ENCODE peak calls at places on chromosomes 2 and 18, in five cellular contexts. One of them, this sample, is unnamed. For H3K4me1, the result is how much of the 10 kb centered on the place peaks cover.

GRCh38 chr2:64972856-64973255 is 16.3 kb upstream of the SLC1A4 start:
- DNase-seq in HCT116: no peak
- DNase-seq in lower lobe of right lung: no peak
- DNase-seq in adipocyte: no peak
- DNase-seq in sigmoid colon: no peak
- DNase-seq in this sample: no peak

GRCh38 chr18:50424877-50425690 is 50.2 kb downstream of the SKA1 start:
- DNase-seq in HCT116: no peak
- DNase-seq in lower lobe of right lung: no peak
- DNase-seq in adipocyte: no peak
- DNase-seq in sigmoid colon: no peak
- DNase-seq in this sample: no peak

GRCh38 chr2:197710424-197711042 is 5.4 kb downstream of the MARS2 start:
- DNase-seq in HCT116: no peak
- DNase-seq in lower lobe of right lung: no peak
- DNase-seq in adipocyte: no peak
- DNase-seq in sigmoid colon: no peak
- DNase-seq in this sample: no peak

GRCh38 chr2:12057436-12058166 is 311.2 kb downstream of the LPIN1 start:
- DNase-seq in HCT116: no peak
- DNase-seq in lower lobe of right lung: peak
- DNase-seq in adipocyte: no peak
- DNase-seq in sigmoid colon: peak
- DNase-seq in this sample: peak

GRCh38 chr18:48638451-48638850 is 99.6 kb downstream of the CTIF start:
- DNase-seq in HCT116: no peak
- DNase-seq in lower lobe of right lung: no peak
- DNase-seq in adipocyte: no peak
- DNase-seq in sigmoid colon: no peak
- DNase-seq in this sample: no peak

GRCh38 chr2:222888716-222889115 is 27.9 kb downstream of the ACSL3 start:
- DNase-seq in HCT116: no peak
- DNase-seq in lower lobe of right lung: no peak
- DNase-seq in adipocyte: no peak
- DNase-seq in sigmoid colon: no peak
- DNase-seq in this sample: no peak

GRCh38 chr18:60130289-60130688 is 230.5 kb downstream of the PMAIP1 start:
- DNase-seq in HCT116: no peak
- DNase-seq in lower lobe of right lung: no peak
- DNase-seq in adipocyte: no peak
- DNase-seq in sigmoid colon: no peak
- DNase-seq in this sample: no peak

GRCh38 chr2:9805435-9806297 is 37.6 kb upstream of the TAF1B start:
- DNase-seq in HCT116: no peak
- DNase-seq in lower lobe of right lung: no peak
- DNase-seq in adipocyte: peak
- DNase-seq in sigmoid colon: peak
- DNase-seq in this sample: no peak

GRCh38 chr2:121839584-121839983 is 84.1 kb downstream of the TSN start:
- DNase-seq in HCT116: no peak
- DNase-seq in lower lobe of right lung: no peak
- DNase-seq in adipocyte: no peak
- DNase-seq in sigmoid colon: no peak
- DNase-seq in this sample: no peak

DNA sequence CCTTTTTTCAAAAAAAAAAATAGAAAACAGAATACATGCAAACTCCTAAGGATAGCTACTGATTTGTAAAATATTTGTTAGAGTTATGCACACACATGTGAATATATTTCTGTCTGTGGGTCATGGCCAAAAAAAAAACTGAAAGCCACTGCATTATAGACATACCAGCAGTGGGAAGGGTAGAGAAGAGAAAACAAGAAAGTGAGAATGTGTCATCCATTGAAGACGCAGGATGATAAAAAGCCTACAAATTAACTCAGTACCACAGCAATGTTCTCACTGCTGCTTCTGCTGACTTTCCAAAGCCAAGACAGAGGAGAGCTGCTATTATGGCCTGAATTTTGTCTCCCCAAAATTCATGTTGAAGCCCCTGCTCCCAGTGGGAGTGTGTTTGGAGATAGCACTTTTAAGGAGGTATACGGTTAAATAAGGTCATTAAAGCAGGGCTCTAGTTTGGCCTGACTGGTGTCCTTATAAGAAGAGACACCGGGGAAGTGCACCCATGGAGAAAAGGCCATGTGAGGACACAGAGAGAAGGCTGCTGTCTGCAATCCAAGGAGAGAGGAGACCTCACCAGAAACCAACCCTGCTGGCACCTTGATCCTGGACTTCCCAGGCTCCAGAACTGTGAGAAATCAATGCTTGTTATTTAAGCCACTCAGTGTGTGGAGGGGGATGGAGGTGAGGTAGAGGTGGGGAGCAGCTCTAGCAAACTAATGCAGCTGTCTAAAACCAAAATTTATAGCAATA is 61.8 kb downstream of the RPL31 start:
- DNase-seq in HCT116: no peak
- DNase-seq in lower lobe of right lung: no peak
- DNase-seq in adipocyte: peak
- DNase-seq in sigmoid colon: no peak
- DNase-seq in this sample: peak
- H3K4me3 ChIP-seq in HCT116: no peak
- H3K4me3 ChIP-seq in lower lobe of right lung: no peak
- H3K4me3 ChIP-seq in adipocyte: peak
- H3K4me3 ChIP-seq in sigmoid colon: no peak
- H3K4me3 ChIP-seq in this sample: no peak

GRCh38 chr2:70523672-70523995 is 30.0 kb downstream of the TGFA start:
- DNase-seq in HCT116: no peak
- DNase-seq in lower lobe of right lung: no peak
- DNase-seq in adipocyte: no peak
- DNase-seq in sigmoid colon: no peak
- DNase-seq in this sample: no peak
- H3K4me1 ChIP-seq in HCT116: half or more
- H3K4me1 ChIP-seq in lower lobe of right lung: under half
- H3K4me1 ChIP-seq in adipocyte: under half
- H3K4me1 ChIP-seq in sigmoid colon: under half
- H3K4me1 ChIP-seq in this sample: under half

GRCh38 chr2:200774920-200775319 is 36.8 kb upstream of the BZW1 start:
- DNase-seq in HCT116: no peak
- DNase-seq in lower lobe of right lung: no peak
- DNase-seq in adipocyte: no peak
- DNase-seq in sigmoid colon: no peak
- DNase-seq in this sample: no peak
- H3K4me3 ChIP-seq in HCT116: no peak
- H3K4me3 ChIP-seq in lower lobe of right lung: no peak
- H3K4me3 ChIP-seq in adipocyte: no peak
- H3K4me3 ChIP-seq in sigmoid colon: no peak
- H3K4me3 ChIP-seq in this sample: no peak

GRCh38 chr2:204667990-204668389 is 122.7 kb downstream of the PARD3B start:
- DNase-seq in HCT116: no peak
- DNase-seq in lower lobe of right lung: no peak
- DNase-seq in adipocyte: no peak
- DNase-seq in sigmoid colon: no peak
- DNase-seq in this sample: no peak
- H3K4me1 ChIP-seq in HCT116: under half
- H3K4me1 ChIP-seq in lower lobe of right lung: under half
- H3K4me1 ChIP-seq in adipocyte: under half
- H3K4me1 ChIP-seq in sigmoid colon: under half
- H3K4me1 ChIP-seq in this sample: under half